ENCODE peak calls at places on chromosomes 6 and 20, in four cellular contexts. S is endothelial cell, R is ascending aorta, M is heart right ventricle. G is an unnamed sample.

GRCh38 chr6:167268683-167269280 is 22.3 kb upstream of the UNC93A start:
- DNase-seq in R (no peak), M (no peak), S (no peak), G (no peak)

GRCh38 chr20:56433880-56434255 is 21.8 kb downstream of the CASS4 start:
- DNase-seq in M (no peak), R (no peak), S (no peak), G (no peak)

GRCh38 chr6:11183761-11184362 is 48.6 kb downstream of the NEDD9 start:
- DNase-seq in M (no peak), R (no peak), S (no peak), G (no peak)

GRCh38 chr6:72149715-72150114 is 263.4 kb downstream of the RIMS1 start:
- DNase-seq in R (no peak), M (no peak), S (no peak), G (no peak)

GRCh38 chr6:148143771-148144170 is 198.9 kb upstream of the SASH1 start:
- DNase-seq in R (no peak), S (no peak), M (no peak), G (no peak)

GRCh38 chr6:3729603-3730344 is 21.7 kb downstream of the PXDC1 start:
- DNase-seq in M (no peak), R (no peak), S (no peak), G (no peak)

GRCh38 chr6:137390264-137390787 is 103.9 kb downstream of the OLIG3 start:
- DNase-seq in S (no peak), R (no peak), M (no peak), G (no peak)

GRCh38 chr6:112311950-112312547 is 35.1 kb upstream of the RFPL4B start:
- DNase-seq in R (no peak), S (no peak), M (no peak), G (no peak)

GRCh38 chr6:399785-400517 is 8.4 kb downstream of the IRF4 start:
- DNase-seq in R (no peak), S (no peak), M (no peak), G (no peak)

DNA sequence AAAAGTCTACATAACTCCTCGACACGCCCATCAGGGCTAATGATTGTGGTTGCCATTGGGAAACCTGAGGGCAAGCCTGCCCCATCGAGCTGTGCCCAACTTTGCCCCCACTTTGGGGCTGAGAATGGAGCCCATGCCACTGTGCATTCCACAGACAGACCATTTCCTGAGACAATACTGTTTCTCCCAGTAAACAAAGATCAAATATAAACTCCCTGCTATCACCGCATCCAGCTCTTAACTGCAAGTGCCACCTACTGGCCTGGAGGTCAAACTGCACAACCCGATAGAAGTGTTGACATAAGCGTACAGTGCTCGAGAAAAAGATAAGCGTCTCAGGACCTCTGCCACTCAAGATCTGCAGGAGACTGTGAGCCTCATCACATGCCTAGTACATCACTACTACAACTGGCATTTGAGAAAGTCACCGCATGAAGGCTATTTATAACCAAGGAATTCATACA is 4.7 kb upstream of the DEFB126 start:
- DNase-seq in S (no peak), R (no peak), M (no peak), G (no peak)
- TF ChIP-seq CTCF in S (peak), R (no peak), M (no peak), G (no peak)

GRCh38 chr6:84979541-84979940 is 215.1 kb upstream of the TBX18 start:
- DNase-seq in M (no peak), R (no peak), S (no peak), G (no peak)
- TF ChIP-seq CTCF in M (no peak), R (no peak), S (no peak), G (no peak)

GRCh38 chr20:51633430-51633829 is 90.9 kb upstream of the NFATC2 start:
- DNase-seq in M (no peak), S (no peak), R (no peak), G (no peak)
- TF ChIP-seq CTCF in M (no peak), S (no peak), R (no peak), G (no peak)

GRCh38 chr20:48012401-48012974 is 227.2 kb upstream of the SULF2 start:
- DNase-seq in R (no peak), S (no peak), M (no peak), G (no peak)
- TF ChIP-seq CTCF in R (no peak), S (no peak), M (no peak), G (no peak)